ENCODE peak calls at places on chromosome 2, in six cellular contexts. O is pancreas, Q is IMR-90, I is left lobe of liver, X is EH, M is A549. U is an unnamed sample.
A peak's percentile ranks its signal among the peaks of the same experiment; 100 is the strongest.

GRCh38 chr2:200592414-200593075 is 6.7 kb downstream of the AOX1 start:
- DNase-seq in Q (peak; percentile 62), O (peak; percentile 26), X (peak; percentile 53), M (no peak), I (no peak), U (no peak)

GRCh38 chr2:199999166-199999565 is 43.8 kb downstream of the MAIP1 start:
- DNase-seq in I (no peak), X (no peak), O (no peak), M (no peak), Q (peak; percentile 13), U (no peak)

GRCh38 chr2:220674033-220674432 is 898.1 kb downstream of the EPHA4 start:
- DNase-seq in O (no peak), X (no peak), I (no peak), M (no peak), Q (no peak), U (no peak)

GRCh38 chr2:196900843-196901242 is 25.7 kb downstream of the PGAP1 start:
- DNase-seq in I (no peak), O (no peak), Q (no peak), X (no peak), M (no peak), U (no peak)

GRCh38 chr2:220482751-220483150 is 855.3 kb downstream of the SLC4A3 start:
- DNase-seq in Q (no peak), I (no peak), M (no peak), X (no peak), O (no peak), U (no peak)

GRCh38 chr2:11921030-11921583 is 174.7 kb downstream of the LPIN1 start:
- DNase-seq in Q (no peak), I (no peak), O (no peak), X (no peak), M (no peak), U (no peak)

GRCh38 chr2:189421644-189422043 is 19.6 kb upstream of the WDR75 start:
- DNase-seq in M (no peak), O (no peak), X (peak; percentile 90), Q (peak; percentile 89), I (no peak), U (no peak)

GRCh38 chr2:85814802-85815550 is 61.2 kb downstream of the ATOH8 start:
- DNase-seq in I (no peak), M (no peak), O (peak; percentile 58), X (no peak), Q (no peak), U (no peak)

GRCh38 chr2:56505885-56506284 is 322.1 kb downstream of the CCDC85A start:
- DNase-seq in Q (no peak), O (no peak), X (no peak), M (no peak), I (no peak), U (no peak)